ENCODE peak calls at places on chromosomes 13 and 19, in six cellular contexts. L, M, C, H, K and J are unnamed samples.

GRCh38 chr19:8361921-8362793 is 1.8 kb upstream of the ANGPTL4 start:
- DNase-seq in M (peak), L (no peak), C (peak), H (no peak), K (no peak), J (no peak)

GRCh38 chr13:38535271-38535670 is 151.6 kb upstream of the FREM2 start:
- DNase-seq in K (no peak), H (no peak), C (no peak), M (no peak), L (no peak), J (no peak)

GRCh38 chr13:40653558-40654318 is 12.7 kb downstream of the FOXO1 start:
- DNase-seq in K (no peak), M (no peak), L (no peak), C (peak), H (peak), J (no peak)

GRCh38 chr13:42819712-42820111 is 38.3 kb downstream of the FAM216B start:
- DNase-seq in L (no peak), H (no peak), C (no peak), K (no peak), M (no peak), J (no peak)

GRCh38 chr19:15136234-15136954 is 29.2 kb downstream of the SYDE1 start:
- DNase-seq in K (no peak), M (peak), L (no peak), H (no peak), C (peak), J (no peak)

GRCh38 chr19:56341948-56342347 is 27.3 kb upstream of the ZSCAN5A start:
- DNase-seq in L (no peak), K (no peak), H (peak), C (no peak), M (peak), J (no peak)

GRCh38 chr19:33864311-33864850 is 67.7 kb downstream of the KCTD15 start:
- DNase-seq in M (peak), H (no peak), C (no peak), K (no peak), L (no peak), J (no peak)

GRCh38 chr13:72258340-72258981 is 391.5 kb upstream of the DACH1 start:
- DNase-seq in L (no peak), C (peak), K (no peak), M (no peak), H (no peak), J (peak)

GRCh38 chr13:107295391-107296157 is 727.6 kb upstream of the ARGLU1 start:
- DNase-seq in M (no peak), K (no peak), C (peak), L (no peak), H (no peak), J (no peak)

GRCh38 chr13:74021507-74021906 is 112.7 kb downstream of the KLF12 start:
- DNase-seq in K (no peak), H (no peak), M (no peak), C (no peak), L (no peak), J (no peak)

GRCh38 chr13:71772376-71772775 is 94.6 kb downstream of the DACH1 start:
- DNase-seq in H (no peak), K (no peak), C (no peak), M (no peak), L (no peak), J (no peak)

GRCh38 chr19:39679791-39680168 is 24.1 kb downstream of the LGALS16 start:
- DNase-seq in C (no peak), L (no peak), K (no peak), H (no peak), M (no peak), J (no peak)

GRCh38 chr19:36417752-36418286 is 625 bp downstream of the ZFP82 start:
- DNase-seq in K (no peak), M (no peak), H (peak), L (peak), C (no peak), J (peak)

GRCh38 chr13:95896302-95896701 is 156.9 kb downstream of the UGGT2 start:
- DNase-seq in K (no peak), C (peak), L (peak), H (no peak), M (peak), J (no peak)

GRCh38 chr19:18639706-18640105 is 2.9 kb downstream of the KLHL26 start:
- DNase-seq in M (no peak), K (no peak), C (no peak), L (no peak), H (no peak), J (no peak)

GRCh38 chr19:2848625-2849024 is 7.3 kb downstream of the ZNF555 start:
- DNase-seq in K (no peak), M (no peak), L (no peak), C (no peak), H (no peak), J (no peak)

GRCh38 chr13:79522583-79522982 is 41.6 kb downstream of the NDFIP2 start:
- DNase-seq in L (no peak), M (peak), H (no peak), K (no peak), C (peak), J (no peak)

GRCh38 chr13:79710376-79710775 is 229.4 kb downstream of the NDFIP2 start:
- DNase-seq in H (no peak), L (no peak), K (no peak), C (peak), M (no peak), J (no peak)

GRCh38 chr13:20446900-20447299 is 78.8 kb downstream of the CRYL1 start:
- DNase-seq in M (no peak), H (no peak), L (no peak), K (no peak), C (no peak), J (no peak)

DNA sequence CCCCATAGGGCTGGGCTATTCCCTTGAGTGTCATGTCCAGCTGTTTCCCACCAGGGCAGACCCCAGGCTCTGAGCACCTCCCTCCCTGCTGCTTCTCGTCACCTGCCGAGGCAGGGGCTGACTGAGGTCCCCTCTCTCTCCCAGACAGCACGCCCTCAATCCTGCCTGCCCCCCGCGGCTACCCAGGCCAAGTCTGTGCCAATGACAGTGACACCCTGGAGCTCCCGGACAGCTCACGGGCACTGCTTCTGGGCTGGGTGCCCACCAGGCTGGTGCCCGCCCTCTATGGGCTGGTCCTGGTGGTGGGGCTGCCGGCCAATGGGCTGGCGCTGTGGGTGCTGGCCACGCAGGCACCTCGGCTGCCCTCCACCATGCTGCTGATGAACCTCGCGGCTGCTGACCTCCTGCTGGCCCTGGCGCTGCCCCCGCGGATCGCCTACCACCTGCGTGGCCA is 657 bp downstream of the F2RL3 start:
- DNase-seq in K (no peak), C (no peak), H (no peak), M (peak), L (peak), J (no peak)
- TF ChIP-seq CTCF in K (no peak), C (no peak), H (no peak), M (peak), L (no peak), J (no peak)

GRCh38 chr13:47459512-47459911 is 541.6 kb downstream of the SUCLA2 start:
- DNase-seq in H (peak), L (no peak), M (peak), K (peak), C (peak), J (no peak)

GRCh38 chr13:47454986-47455385 is 546.1 kb downstream of the SUCLA2 start:
- DNase-seq in H (no peak), K (no peak), C (peak), M (no peak), L (no peak), J (no peak)

GRCh38 chr13:47457631-47458030 is 543.4 kb downstream of the SUCLA2 start:
- DNase-seq in L (no peak), C (peak), K (no peak), H (no peak), M (no peak), J (no peak)

DNA sequence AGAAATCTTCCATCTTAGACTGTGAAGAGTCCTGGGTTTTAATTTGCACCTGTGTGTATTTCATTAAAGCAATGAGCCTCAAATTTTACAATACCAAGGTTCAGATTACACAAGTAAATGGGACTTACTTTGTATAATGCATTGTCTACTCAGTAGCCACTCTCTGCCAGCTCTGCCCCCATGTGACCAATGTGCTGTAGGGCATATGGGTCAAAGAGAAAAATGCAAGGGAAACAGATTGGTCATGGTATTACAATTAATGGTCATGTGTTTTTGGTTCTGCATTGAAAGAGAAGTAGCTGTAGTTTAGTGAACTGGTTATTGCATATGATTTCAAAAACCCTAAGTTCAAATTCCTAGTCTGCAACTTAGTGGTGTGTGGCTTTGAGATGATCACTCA is 545.5 kb downstream of the SUCLA2 start:
- DNase-seq in M (peak), K (no peak), L (no peak), C (no peak), H (no peak), J (no peak)
- TF ChIP-seq CTCF in M (peak), K (no peak), L (no peak), C (peak), H (peak), J (no peak)

DNA sequence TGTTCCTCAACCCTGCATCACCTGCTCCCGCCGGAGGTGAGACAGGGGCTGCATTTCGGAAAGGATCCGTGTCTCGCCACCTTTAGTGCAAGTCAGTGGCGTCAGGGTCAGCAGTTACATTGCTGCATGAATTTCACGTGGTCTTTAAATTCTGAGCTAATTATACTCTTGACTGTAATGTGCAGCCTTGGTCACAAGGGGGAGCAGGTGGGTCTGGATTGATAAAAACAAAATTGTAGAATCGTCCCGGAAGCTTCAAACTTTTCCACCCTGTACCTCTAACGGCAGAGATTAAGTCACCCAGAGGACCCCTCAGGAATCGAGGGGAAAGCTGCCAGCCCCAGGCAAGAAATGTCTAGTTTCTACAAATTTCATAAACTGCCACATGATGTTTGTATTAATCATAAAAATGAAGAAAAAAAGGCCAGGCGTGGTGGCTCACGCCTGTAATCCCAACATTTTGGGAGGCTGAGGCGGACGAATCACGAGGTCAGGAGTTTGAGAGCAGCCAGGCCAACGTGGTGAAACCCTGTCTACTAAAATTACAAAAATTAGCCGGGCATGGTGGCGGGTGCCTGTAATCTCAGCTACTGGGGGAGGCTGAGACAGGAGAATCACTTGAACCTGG is 20.2 kb downstream of the BBC3 start:
- DNase-seq in K (peak), L (peak), C (peak), H (peak), M (peak), J (peak)
- TF ChIP-seq CTCF in K (peak), L (peak), C (peak), H (peak), M (peak), J (peak)

GRCh38 chr13:111666377-111666776 is 345.9 kb downstream of the TEX29 start:
- DNase-seq in H (no peak), K (no peak), L (no peak), C (no peak), M (no peak), J (no peak)
- TF ChIP-seq CTCF in H (no peak), K (no peak), L (no peak), C (no peak), M (no peak), J (no peak)

DNA sequence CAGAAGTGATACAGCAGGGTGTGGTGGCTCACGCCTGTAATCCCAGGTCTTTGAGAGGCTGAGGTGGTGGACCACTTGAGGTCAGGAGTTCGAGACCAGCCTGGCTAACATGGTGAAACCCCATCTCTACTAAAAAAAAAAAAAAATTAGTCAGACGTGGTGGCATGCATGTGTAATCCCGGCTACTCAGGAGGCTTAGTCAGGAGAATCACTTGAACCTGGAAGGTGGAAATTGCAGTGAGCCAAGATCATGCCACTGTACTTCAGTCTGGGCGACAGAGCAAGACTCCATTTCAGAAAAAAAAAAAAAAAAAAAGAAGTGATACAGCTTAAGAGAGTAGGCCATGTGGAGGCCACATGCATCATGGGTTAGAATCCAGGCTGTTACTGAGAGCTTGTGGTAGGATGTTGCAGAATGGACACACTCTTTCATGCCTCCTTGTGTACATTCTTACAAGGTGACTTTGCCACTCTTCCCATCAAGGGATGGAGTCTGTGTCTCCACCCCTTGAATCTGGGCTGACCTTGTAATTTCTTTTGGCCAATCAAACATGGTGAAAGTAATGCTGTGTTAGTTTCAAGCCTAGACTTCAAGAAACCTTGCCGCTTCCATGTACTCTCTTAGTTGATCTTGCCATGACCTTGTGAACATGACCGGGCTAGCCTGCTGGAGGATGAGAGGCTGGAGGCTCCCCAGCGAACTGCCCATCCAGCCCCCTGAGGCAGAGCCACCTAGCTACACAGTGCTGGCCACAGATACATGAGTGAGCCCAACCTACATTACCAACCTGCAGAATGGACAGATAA is 12.3 kb downstream of the FAM187B start:
- DNase-seq in K (no peak), L (no peak), M (no peak), H (no peak), C (no peak), J (no peak)
- TF ChIP-seq CTCF in K (no peak), L (no peak), M (no peak), H (no peak), C (no peak), J (no peak)

DNA sequence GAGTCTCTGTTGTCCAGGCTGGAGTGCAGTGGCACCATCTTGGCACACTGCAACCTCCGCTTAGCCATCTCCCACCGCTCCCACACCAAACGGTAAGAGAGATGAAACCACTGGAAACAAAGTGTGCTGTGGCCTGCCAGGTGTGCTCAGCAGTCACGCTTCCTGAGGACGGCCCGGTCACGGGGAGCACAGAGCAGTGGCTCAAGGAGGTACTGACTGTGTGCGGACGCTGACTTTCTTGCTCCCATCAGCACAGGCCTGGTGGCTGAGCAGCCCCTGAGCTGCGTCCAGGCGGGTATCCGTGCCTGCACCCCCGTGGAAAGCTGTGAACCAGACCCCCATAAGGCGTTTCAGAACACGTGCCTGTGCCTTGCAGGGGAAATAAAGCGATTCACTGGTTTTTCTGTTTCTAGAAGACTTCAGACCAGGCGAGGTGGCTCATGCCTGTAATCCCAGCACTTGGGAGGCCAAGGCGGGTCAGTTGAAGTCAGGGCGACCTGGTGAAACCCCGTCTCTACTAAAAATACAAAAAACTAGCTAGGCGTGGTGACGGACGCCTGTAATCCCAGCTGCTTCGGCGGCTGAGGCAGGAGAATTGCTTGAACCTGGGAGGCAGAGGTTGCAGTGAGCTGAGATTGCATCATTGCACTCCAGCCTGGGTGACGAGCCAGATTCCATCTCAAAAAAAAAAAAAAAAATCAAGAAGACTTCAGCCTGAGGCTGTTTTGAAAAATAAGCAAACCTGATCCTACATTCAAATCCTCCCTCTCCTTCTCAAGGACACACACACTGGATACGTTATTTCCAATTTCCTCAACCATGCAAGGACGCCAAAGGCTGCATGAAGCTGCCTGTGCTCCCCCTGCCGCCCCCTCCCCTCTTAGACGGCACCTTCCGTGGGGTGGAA is 25.5 kb downstream of the ADPRHL1 start:
- DNase-seq in M (no peak), L (no peak), C (no peak), K (no peak), H (peak), J (no peak)
- TF ChIP-seq CTCF in M (no peak), L (no peak), C (no peak), K (no peak), H (no peak), J (no peak)

GRCh38 chr13:29707876-29708543 is 112.5 kb upstream of the SLC7A1 start:
- DNase-seq in K (peak), L (peak), C (peak), M (peak), H (peak), J (no peak)
- TF ChIP-seq CTCF in K (no peak), L (peak), C (peak), M (peak), H (peak), J (peak)

DNA sequence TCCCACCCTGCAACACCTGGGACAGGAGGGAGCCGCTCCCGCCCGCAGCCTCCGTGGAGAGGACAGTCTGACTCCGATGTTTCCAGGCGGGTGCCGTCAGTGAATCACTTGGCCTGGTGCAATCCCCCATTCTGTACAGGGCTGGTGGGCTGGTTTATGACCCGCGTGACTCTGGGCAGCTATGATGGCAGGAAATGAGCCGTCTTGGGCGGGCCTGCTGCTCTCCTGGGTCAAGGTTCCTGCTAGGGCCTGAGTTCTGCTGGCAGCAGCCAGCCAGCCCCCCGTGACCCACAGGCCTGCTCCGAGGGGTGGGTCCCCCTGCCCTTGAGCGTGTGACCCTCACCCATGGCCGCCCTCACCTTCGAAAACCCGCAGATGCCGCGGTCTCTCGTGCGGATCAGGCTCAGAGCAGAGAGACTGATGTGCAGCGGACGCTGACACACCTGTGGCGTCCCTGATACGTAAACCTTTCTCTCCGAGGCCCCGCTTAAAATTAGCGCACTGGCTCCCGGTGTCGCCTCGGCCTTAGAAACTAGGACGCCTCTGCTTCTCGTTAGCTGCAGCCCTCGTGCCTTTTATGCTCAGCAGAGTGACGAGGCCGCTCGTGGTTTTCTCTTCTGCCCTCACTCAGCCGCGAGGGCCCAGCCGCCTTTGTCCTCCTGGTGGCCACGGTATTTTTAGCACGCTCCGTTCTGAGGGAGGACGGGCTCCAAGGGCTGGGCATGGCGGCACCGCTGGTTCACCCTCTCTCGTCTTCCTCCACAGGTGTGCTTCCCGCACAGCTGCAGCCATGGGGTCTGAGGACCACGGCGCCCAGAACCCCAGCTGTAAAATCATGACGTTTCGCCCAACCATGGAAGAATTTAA is 63.4 kb downstream of the KDM4B start:
- DNase-seq in H (peak), K (no peak), L (no peak), M (no peak), C (no peak), J (peak)
- TF ChIP-seq CTCF in H (no peak), K (no peak), L (no peak), M (no peak), C (no peak), J (no peak)

DNA sequence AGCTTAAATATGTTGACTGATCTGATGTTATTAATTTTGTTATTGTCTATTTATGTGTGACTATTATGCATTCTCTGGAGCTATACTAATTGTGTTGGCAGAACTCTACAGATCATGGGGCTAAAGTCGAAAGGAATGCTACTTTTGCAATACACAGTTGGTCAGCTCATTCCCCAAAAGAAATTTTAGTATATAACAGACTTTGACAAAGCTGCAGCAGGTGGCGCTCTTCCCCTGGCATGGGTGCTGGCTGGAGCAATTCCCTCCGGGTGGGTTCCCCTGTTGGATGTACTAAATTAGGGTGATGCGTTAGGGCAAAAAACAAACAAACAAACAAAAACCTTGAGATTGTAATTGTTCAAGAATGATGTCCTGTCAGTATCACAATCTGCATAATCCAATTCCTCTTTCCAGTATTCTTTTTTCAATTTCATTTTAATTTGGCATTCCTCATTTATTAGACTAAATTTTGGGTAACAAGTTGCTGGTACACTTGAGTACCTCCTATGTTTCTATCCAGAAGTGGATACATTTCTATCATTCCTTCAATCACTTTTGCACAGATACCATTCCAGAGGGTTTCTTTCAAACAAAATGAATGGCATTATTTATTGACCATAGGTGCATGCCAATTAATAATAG is 322.8 kb upstream of the EDNRB start:
- DNase-seq in H (peak), C (peak), M (peak), K (peak), L (peak), J (peak)
- TF ChIP-seq CTCF in H (peak), C (peak), M (peak), K (peak), L (peak), J (peak)